ENCODE peak calls at places on chromosomes 7 and 10, in five cellular contexts. B is BE2C, V is NCI-H1092 treated with DMSO at 0.1 percent for 48 hours, A is HFFc6, O is endothelial cell of umbilical vein. Q is an unnamed sample.

GRCh38 chr7:150322114-150322832 is 882 bp upstream of the LRRC61 start:
- DNase-seq in A (no peak), O (no peak), V (peak; percentile 27), B (no peak), Q (no peak)

GRCh38 chr7:24328050-24328449 is 44.1 kb downstream of the NPY start:
- DNase-seq in V (no peak), B (no peak), O (no peak), A (no peak), Q (no peak)

GRCh38 chr7:29265208-29265923 is 70.8 kb downstream of the CHN2 start:
- DNase-seq in A (no peak), V (no peak), B (no peak), O (peak; percentile 94), Q (no peak)

GRCh38 chr7:5629941-5630340 is 151.5 kb downstream of the RNF216 start:
- DNase-seq in A (peak; percentile 77), O (peak; percentile 55), V (no peak), B (no peak), Q (no peak)

GRCh38 chr7:116213361-116214155 is 3.2 kb downstream of the TES start:
- DNase-seq in B (no peak), A (no peak), V (no peak), O (peak; percentile 82), Q (no peak)

GRCh38 chr7:133191787-133192186 is 61.1 kb upstream of the EXOC4 start:
- DNase-seq in B (no peak), V (no peak), O (no peak), A (no peak), Q (no peak)

GRCh38 chr10:130507461-130507860 is 371.3 kb downstream of the GLRX3 start:
- DNase-seq in O (no peak), B (no peak), A (no peak), V (no peak), Q (no peak)

GRCh38 chr10:86248062-86248461 is 118.5 kb downstream of the GRID1 start:
- DNase-seq in O (no peak), B (no peak), V (no peak), A (no peak), Q (no peak)

GRCh38 chr10:23100331-23101030 is 5.1 kb downstream of the MSRB2 start:
- DNase-seq in V (no peak), O (no peak), B (no peak), A (no peak), Q (no peak)

GRCh38 chr7:154873722-154874121 is 129.2 kb downstream of the PAXIP1 start:
- DNase-seq in A (no peak), O (no peak), B (no peak), V (no peak), Q (no peak)